ENCODE peak calls at places on chromosomes 12 and 14, in four cellular contexts. One of them, this sample, is unnamed. For H3K4me1, the result is how much of the 10 kb centered on the place peaks cover.

GRCh38 chr12:1318327-1319031 is 275.9 kb downstream of the FBXL14 start:
- DNase-seq in HepG2: no peak
- DNase-seq in GM12878: no peak
- DNase-seq in H1: no peak
- DNase-seq in this sample: peak

GRCh38 chr12:39831587-39832315 is 212.1 kb upstream of the ABCD2 start:
- DNase-seq in H1: no peak
- DNase-seq in GM12878: no peak
- DNase-seq in HepG2: peak
- DNase-seq in this sample: no peak

GRCh38 chr12:110431957-110432587 is 18.1 kb downstream of the ARPC3 start:
- DNase-seq in GM12878: no peak
- DNase-seq in HepG2: no peak
- DNase-seq in H1: no peak
- DNase-seq in this sample: no peak

GRCh38 chr14:95185033-95185432 is 27.7 kb upstream of the DICER1 start:
- DNase-seq in H1: no peak
- DNase-seq in HepG2: no peak
- DNase-seq in GM12878: no peak
- DNase-seq in this sample: no peak

GRCh38 chr14:105087308-105087962 is 22.2 kb upstream of the GPR132 start:
- DNase-seq in HepG2: no peak
- DNase-seq in GM12878: no peak
- DNase-seq in H1: no peak
- DNase-seq in this sample: no peak

GRCh38 chr12:23887055-23887835 is 62.2 kb downstream of the SOX5 start:
- DNase-seq in H1: no peak
- DNase-seq in HepG2: no peak
- DNase-seq in GM12878: no peak
- DNase-seq in this sample: no peak

GRCh38 chr14:26791117-26791806 is 193.4 kb upstream of the NOVA1 start:
- DNase-seq in GM12878: no peak
- DNase-seq in HepG2: no peak
- DNase-seq in H1: no peak
- DNase-seq in this sample: no peak

GRCh38 chr12:89384050-89384749 is 31.9 kb upstream of the DUSP6 start:
- DNase-seq in HepG2: peak
- DNase-seq in GM12878: no peak
- DNase-seq in H1: peak
- DNase-seq in this sample: peak

GRCh38 chr14:102485693-102486512 is 23.7 kb downstream of the ANKRD9 start:
- DNase-seq in H1: no peak
- DNase-seq in GM12878: no peak
- DNase-seq in HepG2: no peak
- DNase-seq in this sample: no peak

GRCh38 chr14:90460136-90460535 is 63.3 kb downstream of the CALM1 start:
- DNase-seq in GM12878: no peak
- DNase-seq in HepG2: no peak
- DNase-seq in H1: no peak
- DNase-seq in this sample: no peak

DNA sequence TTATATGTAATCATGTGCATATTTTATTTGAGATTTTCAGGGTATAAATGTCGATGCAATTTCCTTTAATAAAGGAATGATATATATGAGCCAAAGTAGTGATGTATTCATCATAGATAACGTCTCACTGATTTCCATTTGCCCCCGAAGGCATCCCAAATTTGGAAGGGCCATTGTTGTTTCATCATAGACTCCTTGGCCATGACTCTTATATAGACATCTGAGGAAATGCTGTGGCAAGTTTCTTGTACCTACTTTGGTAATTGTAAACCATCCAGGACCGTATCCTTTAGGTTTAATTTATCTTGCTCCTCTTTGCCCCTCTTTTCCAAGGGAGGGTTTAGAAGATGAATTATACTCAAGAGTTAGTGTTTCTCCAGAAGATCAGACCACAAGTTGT is 84.7 kb downstream of the SAMD4A start:
- DNase-seq in H1: no peak
- DNase-seq in GM12878: no peak
- DNase-seq in HepG2: no peak
- DNase-seq in this sample: no peak
- H3K4me1 ChIP-seq in H1: under half
- H3K4me1 ChIP-seq in GM12878: under half
- H3K4me1 ChIP-seq in HepG2: half or more
- H3K4me1 ChIP-seq in this sample: under half

DNA sequence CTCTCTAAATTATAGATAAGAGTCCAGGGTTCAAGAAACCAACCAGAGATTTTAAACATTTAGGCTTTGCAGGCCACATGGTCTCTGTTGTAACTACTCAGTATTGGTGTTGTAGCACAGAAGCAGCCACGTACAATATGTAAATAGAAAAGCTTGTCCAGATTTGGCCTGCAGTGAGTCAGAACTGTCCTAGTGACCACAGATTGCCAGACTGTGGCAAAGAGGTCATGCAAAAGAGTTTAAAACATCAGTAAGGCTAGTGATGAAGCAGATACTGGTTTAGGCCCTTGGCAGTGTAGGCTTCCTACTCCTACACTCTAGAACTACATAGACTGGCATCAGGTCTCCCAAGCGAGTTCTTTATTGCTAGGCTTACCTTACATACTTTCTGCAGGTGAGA is 117.6 kb upstream of the GARIN6 start:
- DNase-seq in H1: no peak
- DNase-seq in HepG2: no peak
- DNase-seq in GM12878: peak
- DNase-seq in this sample: no peak
- TF ChIP-seq SUZ12 in H1: no peak
- TF ChIP-seq SUZ12 in HepG2: no peak
- TF ChIP-seq SUZ12 in GM12878: no peak
- TF ChIP-seq SUZ12 in this sample: no peak

DNA sequence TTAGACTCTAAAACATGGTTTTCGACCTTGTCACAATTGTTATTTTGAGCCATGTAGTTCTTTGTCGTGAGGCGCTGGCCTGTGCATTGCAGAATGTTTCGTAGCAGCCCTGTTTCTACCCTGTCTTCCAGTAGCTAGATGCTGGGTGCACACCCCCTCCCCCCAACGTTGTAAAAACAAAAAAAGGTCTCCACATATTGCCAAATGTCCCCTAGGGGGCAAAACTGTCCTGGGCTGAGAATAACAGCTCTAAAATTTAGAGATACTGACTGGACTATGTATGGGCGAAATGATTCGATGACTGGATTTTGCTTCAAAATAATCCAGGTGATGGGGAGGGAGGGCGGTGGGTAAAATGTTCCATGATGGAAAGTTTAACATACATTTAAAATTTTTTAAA is 126.1 kb upstream of the FUT8 start:
- DNase-seq in GM12878: no peak
- DNase-seq in H1: no peak
- DNase-seq in HepG2: peak
- DNase-seq in this sample: no peak
- H3K4me1 ChIP-seq in GM12878: half or more
- H3K4me1 ChIP-seq in H1: under half
- H3K4me1 ChIP-seq in HepG2: under half
- H3K4me1 ChIP-seq in this sample: under half

GRCh38 chr12:120453977-120454376 is 7.7 kb downstream of the GATC start:
- DNase-seq in GM12878: no peak
- DNase-seq in HepG2: peak
- DNase-seq in H1: no peak
- DNase-seq in this sample: no peak
- TF ChIP-seq SUZ12 in GM12878: no peak
- TF ChIP-seq SUZ12 in HepG2: no peak
- TF ChIP-seq SUZ12 in H1: no peak
- TF ChIP-seq SUZ12 in this sample: no peak

DNA sequence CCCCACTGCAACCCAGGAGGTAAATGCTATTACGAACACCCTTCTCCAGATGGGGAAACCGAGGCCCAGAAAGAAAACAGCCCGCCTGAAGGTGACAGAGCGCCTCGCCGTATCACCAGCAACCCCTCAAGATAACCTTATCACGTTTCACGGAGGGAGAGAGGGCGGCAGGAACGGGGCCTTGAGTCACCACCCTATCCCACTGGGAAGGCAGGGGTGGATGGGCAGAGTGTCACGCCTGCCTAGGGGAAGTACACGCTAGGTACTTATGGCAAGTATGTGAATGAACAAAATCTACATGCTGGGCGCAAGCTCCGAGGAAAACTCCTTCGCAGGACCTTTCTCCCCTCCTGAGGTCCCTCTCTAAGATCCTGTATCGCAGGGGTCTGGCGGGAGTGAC is 17.8 kb downstream of the NCOR2 start:
- DNase-seq in H1: no peak
- DNase-seq in GM12878: no peak
- DNase-seq in HepG2: no peak
- DNase-seq in this sample: no peak
- H3K4me1 ChIP-seq in H1: under half
- H3K4me1 ChIP-seq in GM12878: half or more
- H3K4me1 ChIP-seq in HepG2: under half
- H3K4me1 ChIP-seq in this sample: half or more

GRCh38 chr14:36275741-36276140 is 44.7 kb downstream of the MBIP start:
- DNase-seq in GM12878: no peak
- DNase-seq in H1: no peak
- DNase-seq in HepG2: no peak
- DNase-seq in this sample: no peak

GRCh38 chr14:36268957-36269734 is 51.3 kb downstream of the MBIP start:
- DNase-seq in H1: no peak
- DNase-seq in GM12878: no peak
- DNase-seq in HepG2: no peak
- DNase-seq in this sample: peak

GRCh38 chr14:36270191-36270590 is 50.2 kb downstream of the MBIP start:
- DNase-seq in HepG2: no peak
- DNase-seq in GM12878: no peak
- DNase-seq in H1: no peak
- DNase-seq in this sample: no peak

GRCh38 chr14:36271222-36271621 is 49.2 kb downstream of the MBIP start:
- DNase-seq in H1: no peak
- DNase-seq in GM12878: no peak
- DNase-seq in HepG2: no peak
- DNase-seq in this sample: no peak

DNA sequence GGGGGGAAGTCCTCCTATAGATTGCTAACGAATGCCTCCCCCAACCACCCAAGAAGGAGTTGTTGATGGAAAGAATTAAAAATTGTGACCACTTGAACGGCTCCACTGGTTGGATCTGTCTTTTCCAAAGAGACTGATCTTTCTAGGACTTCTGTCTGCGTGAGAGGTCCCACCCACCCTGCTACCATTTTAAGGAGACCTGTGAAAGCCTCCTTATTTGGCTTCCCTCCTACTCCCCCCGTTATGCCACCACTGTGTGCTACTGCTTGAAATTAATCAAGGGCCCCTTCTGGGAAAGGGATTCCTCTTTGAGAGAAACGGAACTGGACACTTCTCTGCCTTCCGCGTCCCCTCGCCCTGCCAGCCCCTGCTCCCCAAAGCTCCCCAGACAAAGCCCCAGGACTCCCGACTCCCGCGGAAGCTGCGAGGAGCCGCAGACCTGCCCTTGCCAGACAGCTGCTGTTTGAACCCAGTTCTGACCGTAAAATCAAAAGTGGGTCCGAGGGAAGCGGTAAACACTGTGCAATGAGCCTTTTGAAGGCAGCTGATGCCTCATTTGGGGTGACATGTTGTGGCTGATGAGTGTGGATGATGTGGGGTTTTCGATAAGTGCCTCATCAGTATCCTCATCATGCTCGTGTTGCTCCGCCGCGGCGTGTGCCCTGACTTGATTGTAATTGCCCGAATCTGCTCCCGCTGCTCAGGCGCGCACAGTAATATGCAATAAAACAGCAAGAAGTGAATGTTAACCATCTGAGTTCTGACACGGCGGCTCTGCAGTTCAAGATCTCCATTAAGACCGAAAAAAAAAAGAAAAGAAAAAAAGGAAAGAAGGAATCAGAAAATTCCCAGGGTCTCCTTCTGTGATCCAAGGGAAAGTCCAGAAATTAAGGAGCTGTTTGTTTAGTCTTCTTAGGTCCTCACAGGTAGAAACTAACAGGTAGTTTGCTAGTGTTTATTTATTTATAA is 48.2 kb downstream of the MBIP start:
- DNase-seq in HepG2: no peak
- DNase-seq in H1: no peak
- DNase-seq in GM12878: no peak
- DNase-seq in this sample: no peak
- TF ChIP-seq SUZ12 in HepG2: no peak
- TF ChIP-seq SUZ12 in H1: no peak
- TF ChIP-seq SUZ12 in GM12878: no peak
- TF ChIP-seq SUZ12 in this sample: no peak

DNA sequence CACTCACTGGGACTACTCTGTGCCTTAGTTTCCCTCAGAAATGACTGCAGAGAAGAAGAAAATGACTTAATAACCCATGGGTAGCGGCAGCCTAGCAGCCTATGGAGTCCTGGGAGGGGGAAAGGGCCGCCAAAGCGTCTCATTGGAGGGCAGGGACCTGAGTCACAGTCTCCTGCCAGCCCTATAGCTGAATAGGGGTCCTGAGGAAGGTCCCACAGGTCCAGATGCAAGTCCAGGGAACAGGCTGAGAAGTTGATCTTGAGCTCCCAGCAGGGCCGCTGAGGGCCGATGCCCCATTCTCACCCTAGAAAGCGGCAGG is 1.4 kb downstream of the HDAC7 start:
- DNase-seq in HepG2: no peak
- DNase-seq in GM12878: no peak
- DNase-seq in H1: no peak
- DNase-seq in this sample: no peak
- H3K4me1 ChIP-seq in HepG2: half or more
- H3K4me1 ChIP-seq in GM12878: under half
- H3K4me1 ChIP-seq in H1: under half
- H3K4me1 ChIP-seq in this sample: under half

GRCh38 chr14:42277840-42278239 is 671.2 kb downstream of the LRFN5 start:
- DNase-seq in H1: no peak
- DNase-seq in GM12878: no peak
- DNase-seq in HepG2: no peak
- DNase-seq in this sample: no peak
- TF ChIP-seq SUZ12 in H1: no peak
- TF ChIP-seq SUZ12 in GM12878: no peak
- TF ChIP-seq SUZ12 in HepG2: no peak
- TF ChIP-seq SUZ12 in this sample: no peak

DNA sequence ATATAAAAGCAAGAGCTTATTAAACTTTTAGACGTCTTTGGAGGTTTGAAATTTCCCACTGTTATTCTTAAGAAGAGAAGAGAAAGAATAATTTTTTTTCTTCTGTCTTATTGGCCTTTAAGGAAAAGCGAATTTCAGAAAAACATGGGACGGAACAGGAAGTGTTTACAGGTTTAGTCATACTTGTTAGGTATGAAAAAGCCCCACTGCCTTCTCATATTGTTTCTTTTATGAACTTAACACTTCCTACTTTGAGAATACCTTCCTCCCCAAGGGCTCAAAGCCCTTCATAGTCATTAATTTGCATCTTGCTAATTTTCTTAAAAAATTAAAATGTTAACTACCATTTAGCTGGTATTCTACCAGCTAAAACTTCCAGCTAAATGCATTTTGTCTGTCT is 82.0 kb downstream of the ETV6 start:
- DNase-seq in H1: no peak
- DNase-seq in HepG2: no peak
- DNase-seq in GM12878: no peak
- DNase-seq in this sample: no peak
- H3K4me1 ChIP-seq in H1: under half
- H3K4me1 ChIP-seq in HepG2: under half
- H3K4me1 ChIP-seq in GM12878: half or more
- H3K4me1 ChIP-seq in this sample: under half